ENCODE peak calls at places on chromosome 17, in eight cellular contexts. Y is gastrocnemius medialis, V is ovary, D is sigmoid colon, N is heart left ventricle, U is HepG2, P is spleen, A is stomach. L is an unnamed sample.
A peak's percentile ranks its signal among the peaks of the same experiment; 100 is the strongest.

GRCh38 chr17:45965741-45966140 is 33.3 kb upstream of the STH start:
- DNase-seq in U (no peak), P (no peak), Y (no peak), V (no peak), N (no peak), A (no peak), D (no peak), L (no peak)

GRCh38 chr17:65323055-65323454 is 185.9 kb downstream of the RGS9 start:
- DNase-seq in V (no peak), A (no peak), Y (no peak), U (no peak), N (no peak), D (no peak), P (no peak), L (no peak)

GRCh38 chr17:64278614-64279013 is 15.6 kb upstream of the TEX2 start:
- DNase-seq in Y (no peak), U (no peak), D (no peak), V (peak; percentile 22), P (no peak), N (no peak), A (no peak), L (no peak)

GRCh38 chr17:73547790-73548189 is 96.5 kb downstream of the SDK2 start:
- DNase-seq in N (no peak), Y (no peak), P (no peak), V (no peak), U (no peak), D (no peak), A (no peak), L (no peak)

GRCh38 chr17:39939588-39940419 is 12.3 kb downstream of the LRRC3C start:
- DNase-seq in U (no peak), D (no peak), A (no peak), V (no peak), P (no peak), N (peak; percentile 41), Y (no peak), L (no peak)

GRCh38 chr17:50361561-50362480 is 11.2 kb downstream of the MRPL27 start:
- DNase-seq in Y (no peak), N (no peak), A (peak; percentile 73), P (no peak), U (peak; percentile 75), V (no peak), D (peak; percentile 75), L (peak; percentile 77)

GRCh38 chr17:65389956-65390355 is 171.5 kb downstream of the AXIN2 start:
- DNase-seq in A (no peak), D (no peak), Y (no peak), P (no peak), V (no peak), N (no peak), U (no peak), L (no peak)

GRCh38 chr17:60372790-60373483 is 19.0 kb downstream of the USP32 start:
- DNase-seq in P (no peak), V (no peak), A (no peak), Y (no peak), U (no peak), N (no peak), D (no peak), L (no peak)

GRCh38 chr17:10089221-10089799 is 109.1 kb downstream of the GAS7 start:
- DNase-seq in P (no peak), U (no peak), D (peak; percentile 84), A (no peak), V (peak; percentile 87), N (no peak), Y (no peak), L (no peak)

GRCh38 chr17:71777048-71777638 is 343.7 kb upstream of the SOX9 start:
- DNase-seq in D (no peak), Y (no peak), P (no peak), A (no peak), N (no peak), U (no peak), V (no peak), L (no peak)

GRCh38 chr17:19237389-19238166 is 412 bp downstream of the EPN2 start:
- DNase-seq in N (peak; percentile 50), U (no peak), P (peak; percentile 87), A (peak; percentile 37), V (peak; percentile 55), D (peak; percentile 80), Y (no peak), L (peak; percentile 36)

GRCh38 chr17:70648166-70648565 is 478.8 kb downstream of the KCNJ2 start:
- DNase-seq in Y (no peak), A (no peak), U (no peak), N (no peak), V (no peak), P (no peak), D (no peak), L (no peak)

GRCh38 chr17:15444805-15445204 is 22.6 kb downstream of the CDRT4 start:
- DNase-seq in U (no peak), A (no peak), V (no peak), N (no peak), P (no peak), D (peak; percentile 11), Y (no peak), L (no peak)

GRCh38 chr17:49315974-49316570 is 46.0 kb downstream of the ZNF652 start:
- DNase-seq in A (no peak), Y (no peak), V (no peak), D (no peak), P (no peak), U (no peak), N (no peak), L (no peak)

GRCh38 chr17:76517638-76518038 is 16.4 kb upstream of the RHBDF2 start:
- DNase-seq in N (no peak), Y (no peak), D (no peak), P (no peak), A (no peak), V (no peak), U (peak; percentile 50), L (no peak)

GRCh38 chr17:49616546-49617205 is 41.0 kb downstream of the NXPH3 start:
- DNase-seq in V (peak; percentile 73), A (peak; percentile 52), Y (peak; percentile 49), D (peak; percentile 88), N (peak; percentile 77), U (no peak), P (no peak), L (peak; percentile 42)

GRCh38 chr17:27457731-27458523 is 1.7 kb downstream of the KSR1 start:
- DNase-seq in N (no peak), U (peak; percentile 92), P (no peak), D (no peak), Y (no peak), A (no peak), V (no peak), L (no peak)

GRCh38 chr17:49512296-49513043 is 17.4 kb downstream of the NGFR start:
- DNase-seq in Y (no peak), A (no peak), D (peak; percentile 60), U (no peak), V (no peak), N (no peak), P (no peak), L (no peak)

GRCh38 chr17:28941251-28941650 is 10.1 kb downstream of the PHF12 start:
- DNase-seq in U (no peak), A (no peak), P (no peak), D (no peak), Y (no peak), N (no peak), V (no peak), L (no peak)

GRCh38 chr17:42027961-42028790 is 8.3 kb downstream of the NKIRAS2 start:
- DNase-seq in V (no peak), A (peak; percentile 54), Y (no peak), D (no peak), U (peak; percentile 79), P (no peak), N (no peak), L (no peak)

GRCh38 chr17:79612468-79613194 is 1.8 kb upstream of the RBFOX3 start:
- DNase-seq in Y (no peak), N (no peak), V (no peak), P (no peak), U (peak; percentile 46), A (peak; percentile 31), D (peak; percentile 85), L (peak; percentile 45)
- TF ChIP-seq CTCF in Y (no peak), N (peak; percentile 28), V (no peak), P (peak; percentile 44), U (peak; percentile 82), A (no peak), D (peak; percentile 76), L (peak; percentile 23)

DNA sequence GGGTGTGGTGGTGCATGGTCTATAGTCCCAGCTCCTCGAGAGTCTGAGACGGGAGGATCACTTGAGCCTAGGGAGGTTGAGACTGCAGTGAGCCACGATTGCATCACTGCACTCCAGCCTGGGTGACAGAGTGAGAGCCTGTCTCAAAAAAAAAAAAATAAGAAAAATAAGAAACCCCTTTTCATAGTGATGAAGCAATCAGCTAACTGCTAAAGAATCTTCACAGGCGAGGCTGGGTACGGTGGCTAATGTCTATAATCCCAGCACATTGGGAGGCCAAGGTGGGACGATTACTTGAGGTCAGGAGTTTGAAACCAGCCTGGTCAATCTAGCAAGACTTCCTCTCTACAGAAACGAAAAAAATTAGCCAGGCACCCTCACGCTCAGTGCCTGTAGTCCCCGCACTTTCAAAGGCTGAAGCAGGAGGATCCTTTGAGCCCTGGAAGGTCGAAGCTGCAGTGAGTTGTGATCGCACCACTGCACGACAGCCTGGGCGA is 766 bp downstream of the SLFN12L start:
- DNase-seq in P (no peak), V (no peak), A (no peak), N (no peak), Y (no peak), U (no peak), D (no peak), L (no peak)
- TF ChIP-seq POLR2A in P (no peak), V (no peak), A (no peak), N (no peak), Y (no peak), U (no peak), D (no peak), L (no peak)

GRCh38 chr17:62823111-62823895 is 15.2 kb upstream of the MARCHF10 start:
- DNase-seq in P (no peak), Y (no peak), V (no peak), D (no peak), A (no peak), U (no peak), N (no peak), L (no peak)
- H3K27me3 ChIP-seq in P (no peaks in the 10 kb centered on the region), Y (no peaks in the 10 kb centered on the region), V (no peaks in the 10 kb centered on the region), D (no peaks in the 10 kb centered on the region), A (no peaks in the 10 kb centered on the region), U (no peaks in the 10 kb centered on the region), N (no peaks in the 10 kb centered on the region), L (no peaks in the 10 kb centered on the region)

DNA sequence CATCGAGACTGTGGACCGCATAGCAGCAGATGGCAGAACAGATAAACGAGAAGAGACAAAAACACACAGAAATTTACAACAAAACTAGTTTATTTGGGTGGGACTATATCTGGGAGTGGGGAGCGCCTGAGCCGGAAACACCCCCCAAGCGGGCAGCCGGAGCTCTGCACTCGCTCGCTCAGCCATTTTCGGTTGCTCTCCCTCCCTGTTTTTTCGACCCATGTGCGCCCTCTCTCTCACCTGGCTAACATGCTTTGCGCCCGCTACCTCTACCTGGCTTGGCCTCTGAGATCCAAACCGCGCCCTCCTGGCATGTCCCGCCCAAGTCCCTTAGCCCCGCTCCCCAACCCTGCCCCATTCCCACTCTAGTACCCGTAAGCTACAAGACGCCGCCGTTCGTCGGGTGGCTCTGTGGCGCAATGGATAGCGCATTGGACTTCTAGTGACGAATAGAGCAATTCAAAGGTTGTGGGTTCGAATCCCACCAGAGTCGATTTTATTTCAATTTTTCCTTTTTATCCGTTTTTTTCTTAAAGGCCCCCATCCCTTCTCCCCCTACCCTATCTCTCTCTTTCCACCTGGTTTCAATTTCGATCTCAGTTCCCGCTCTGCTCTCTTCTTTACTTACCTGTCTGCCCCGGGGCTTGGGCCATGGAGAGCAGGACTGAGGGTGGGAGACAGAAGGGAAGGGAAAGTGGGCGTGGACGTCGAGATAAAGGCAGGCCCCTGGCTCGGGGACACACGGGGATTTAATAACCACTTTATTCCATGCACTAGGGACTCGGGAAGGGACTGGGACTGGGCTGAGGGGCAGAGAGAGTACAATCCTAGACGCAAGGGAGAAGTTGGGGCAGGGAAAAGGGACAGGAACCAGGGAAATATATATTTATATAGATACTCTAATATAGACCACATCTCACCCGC is 2.5 kb upstream of the ALOXE3 start:
- DNase-seq in N (peak; percentile 57), U (no peak), D (peak; percentile 78), Y (no peak), V (peak; percentile 54), P (peak; percentile 86), A (peak; percentile 66), L (peak; percentile 70)
- TF ChIP-seq CTCF in N (no peak), U (peak; percentile 11), D (no peak), Y (peak; percentile 34), V (peak; percentile 28), P (no peak), A (peak; percentile 32), L (no peak)

L was measured in body of pancreas.